ENCODE peak calls at places on chromosomes 12 and 14, in four cellular contexts. F, G, J and O are unnamed samples.

GRCh38 chr14:66495214-66496098 is 9.3 kb downstream of the CCDC196 start:
- DNase-seq in F (peak; percentile 64), G (peak; percentile 38), J (peak; percentile 84), O (peak; percentile 60)

GRCh38 chr14:102125546-102125945 is 14.2 kb upstream of the WDR20 start:
- DNase-seq in F (no peak), G (no peak), J (no peak), O (no peak)

GRCh38 chr14:67457782-67458181 is 30.7 kb downstream of the TMEM229B start:
- DNase-seq in F (no peak), G (no peak), J (no peak), O (no peak)

GRCh38 chr14:23284654-23285529 is 1.0 kb downstream of the HOMEZ start:
- DNase-seq in F (no peak), G (no peak), J (peak; percentile 42), O (peak; percentile 34)

GRCh38 chr12:79927772-79928474 is 7.0 kb downstream of the PPP1R12A start:
- DNase-seq in F (no peak), G (no peak), J (no peak), O (no peak)

GRCh38 chr12:95413576-95413975 is 60.4 kb upstream of the METAP2 start:
- DNase-seq in F (no peak), G (no peak), J (no peak), O (no peak)

GRCh38 chr12:128078311-128078851 is 188.6 kb upstream of the TMEM132C start:
- DNase-seq in F (no peak), G (no peak), J (no peak), O (no peak)

GRCh38 chr14:102363182-102363952 is 626 bp downstream of the TECPR2 start:
- DNase-seq in F (peak; percentile 52), G (peak; percentile 30), J (peak; percentile 35), O (no peak)

GRCh38 chr14:76742961-76743360 is 18.3 kb upstream of the VASH1 start:
- DNase-seq in F (no peak), G (no peak), J (no peak), O (no peak)

GRCh38 chr14:74566174-74567125 is 45.6 kb downstream of the LTBP2 start:
- DNase-seq in F (no peak), G (no peak), J (peak; percentile 29), O (no peak)

GRCh38 chr14:103267226-103267625 is 66.8 kb upstream of the EIF5 start:
- DNase-seq in F (no peak), G (no peak), J (no peak), O (no peak)

GRCh38 chr14:55975281-55975905 is 142.8 kb upstream of the PELI2 start:
- DNase-seq in F (no peak), G (no peak), J (no peak), O (no peak)

GRCh38 chr12:113980537-113981337 is 14.6 kb upstream of the RBM19 start:
- DNase-seq in F (peak; percentile 17), G (no peak), J (peak; percentile 85), O (no peak)

GRCh38 chr12:94172973-94173372 is 24.6 kb downstream of the PLXNC1 start:
- DNase-seq in F (no peak), G (no peak), J (peak; percentile 96), O (no peak)

GRCh38 chr12:27048822-27049752 is 26.7 kb downstream of the MED21 start:
- DNase-seq in F (no peak), G (no peak), J (peak; percentile 86), O (no peak)

GRCh38 chr12:106769078-106769477 is 5.4 kb upstream of the RIC8B start:
- DNase-seq in F (no peak), G (no peak), J (peak; percentile 66), O (no peak)

GRCh38 chr14:71485833-71486232 is 446.4 kb upstream of the RGS6 start:
- DNase-seq in F (no peak), G (no peak), J (no peak), O (no peak)

GRCh38 chr12:91189526-91189925 is 6.9 kb upstream of the DCN start:
- DNase-seq in F (no peak), G (no peak), J (peak; percentile 72), O (no peak)

GRCh38 chr14:44782775-44783238 is 178.9 kb downstream of the KLHL28 start:
- DNase-seq in F (no peak), G (no peak), J (peak; percentile 76), O (no peak)

GRCh38 chr14:38762436-38762835 is 340.6 kb downstream of the SEC23A start:
- DNase-seq in F (no peak), G (no peak), J (no peak), O (no peak)

GRCh38 chr12:107731376-107731775 is 29.6 kb downstream of the PRDM4 start:
- DNase-seq in F (no peak), G (no peak), J (peak; percentile 4), O (no peak)

GRCh38 chr12:51934080-51934479 is 17.4 kb upstream of the ACVR1B start:
- DNase-seq in F (no peak), G (no peak), J (no peak), O (no peak)

GRCh38 chr12:52041695-52042123 is 9.5 kb upstream of the NR4A1 start:
- DNase-seq in F (no peak), G (peak; percentile 26), J (peak; percentile 78), O (no peak)

GRCh38 chr14:100575266-100575995 is 11.8 kb downstream of the BEGAIN start:
- DNase-seq in F (no peak), G (no peak), J (no peak), O (no peak)

GRCh38 chr14:104351849-104352492 is 213.6 kb downstream of the KIF26A start:
- DNase-seq in F (no peak), G (no peak), J (no peak), O (no peak)

GRCh38 chr14:91409991-91410401 is 7.6 kb downstream of the CCDC88C start:
- DNase-seq in F (no peak), G (no peak), J (no peak), O (no peak)

GRCh38 chr14:23577710-23578392 is 739 bp downstream of the JPH4 start:
- DNase-seq in F (no peak), G (no peak), J (no peak), O (no peak)

GRCh38 chr12:20777420-20777819 is 33.1 kb upstream of the SLCO1B3 start:
- DNase-seq in F (no peak), G (no peak), J (no peak), O (no peak)

GRCh38 chr12:45049912-45050318 is 984 bp downstream of the DBX2 start:
- DNase-seq in F (no peak), G (no peak), J (peak; percentile 0), O (no peak)

GRCh38 chr14:69693823-69694729 is 72.9 kb upstream of the SRSF5 start:
- DNase-seq in F (no peak), G (peak; percentile 89), J (no peak), O (peak; percentile 90)

GRCh38 chr12:122793685-122794106 is 19.3 kb downstream of the CCDC62 start:
- DNase-seq in F (no peak), G (no peak), J (peak; percentile 78), O (peak; percentile 19)

GRCh38 chr14:93905623-93906022 is 21.5 kb upstream of the FAM181A start:
- DNase-seq in F (no peak), G (no peak), J (no peak), O (no peak)

GRCh38 chr14:99270491-99271287 is 1.3 kb downstream of the BCL11B start:
- DNase-seq in F (no peak), G (no peak), J (no peak), O (no peak)

GRCh38 chr12:50928392-50928791 is 24.0 kb upstream of the HIGD1C start:
- DNase-seq in F (no peak), G (no peak), J (no peak), O (no peak)

GRCh38 chr12:104634044-104634443 is 177.3 kb downstream of the CHST11 start:
- DNase-seq in F (no peak), G (no peak), J (no peak), O (no peak)

GRCh38 chr14:54310151-54310851 is 86.5 kb upstream of the CDKN3 start:
- DNase-seq in F (no peak), G (no peak), J (no peak), O (no peak)

GRCh38 chr14:81464253-81465001 is 64.3 kb upstream of the STON2 start:
- DNase-seq in F (peak; percentile 42), G (no peak), J (peak; percentile 67), O (peak; percentile 75)